ENCODE peak calls at places on chromosomes 2 and 18, in five cellular contexts. Y is cardiac muscle cell, V is brain microvascular endothelial cell, G is mammary epithelial cell, C is fibroblast of lung. J is an unnamed sample.

GRCh38 chr2:157922341-157922740 is 46.2 kb upstream of the ACVR1 start:
- DNase-seq in G (no peak), V (no peak), Y (no peak), C (no peak), J (no peak)

GRCh38 chr2:109510136-109511028 is 103.4 kb downstream of the SEPTIN10 start:
- DNase-seq in V (peak), G (peak), C (peak), Y (peak), J (peak)

GRCh38 chr18:22710628-22711380 is 222.3 kb upstream of the RBBP8 start:
- DNase-seq in Y (peak), V (peak), G (peak), C (peak), J (no peak)

GRCh38 chr2:209771474-209772292 is at the start of gene UNC80:
- DNase-seq in C (peak), G (peak), Y (peak), V (peak), J (peak)

GRCh38 chr2:226902041-226902972 is 66.5 kb downstream of the RHBDD1 start:
- DNase-seq in V (no peak), C (peak), G (no peak), Y (no peak), J (no peak)

GRCh38 chr18:6370886-6371635 is 43.6 kb downstream of the L3MBTL4 start:
- DNase-seq in G (no peak), C (no peak), V (no peak), Y (no peak), J (no peak)

GRCh38 chr2:10170256-10170655 is 47.7 kb downstream of the RRM2 start:
- DNase-seq in V (no peak), Y (no peak), G (peak), C (peak), J (no peak)

GRCh38 chr18:79596451-79597175 is 83.0 kb upstream of the CTDP1 start:
- DNase-seq in V (no peak), G (no peak), Y (no peak), C (no peak), J (no peak)

GRCh38 chr2:26628561-26629345 is 12.4 kb downstream of the CIB4 start:
- DNase-seq in Y (no peak), C (no peak), V (no peak), G (no peak), J (no peak)

GRCh38 chr2:238478216-238478615 is 51.5 kb downstream of the ASB1 start:
- DNase-seq in V (no peak), Y (no peak), C (no peak), G (no peak), J (no peak)

GRCh38 chr2:174635015-174635593 is 37.5 kb upstream of the WIPF1 start:
- DNase-seq in C (no peak), Y (no peak), G (no peak), V (no peak), J (no peak)
- H3K27ac ChIP-seq in C (no peak), Y (peak), G (no peak), V (no peak), J (peak)

GRCh38 chr2:212416126-212416525 is 122.5 kb downstream of the ERBB4 start:
- DNase-seq in V (no peak), G (no peak), Y (no peak), C (no peak), J (peak)

GRCh38 chr2:212409560-212409959 is 129.0 kb downstream of the ERBB4 start:
- DNase-seq in V (no peak), G (peak), Y (no peak), C (no peak), J (no peak)

GRCh38 chr2:212414699-212415309 is 123.8 kb downstream of the ERBB4 start:
- DNase-seq in G (no peak), Y (no peak), V (no peak), C (no peak), J (no peak)
- H3K27ac ChIP-seq in G (no peak), Y (no peak), V (no peak), C (no peak), J (no peak)

GRCh38 chr2:160097329-160097728 is 34.9 kb upstream of the PLA2R1 start:
- DNase-seq in V (no peak), C (no peak), G (peak), Y (no peak), J (no peak)
- H3K27ac ChIP-seq in V (no peak), C (no peak), G (no peak), Y (no peak), J (no peak)

GRCh38 chr2:171762879-171763573 is 75.8 kb downstream of the DYNC1I2 start:
- DNase-seq in Y (no peak), V (peak), C (peak), G (peak), J (no peak)
- H3K27ac ChIP-seq in Y (no peak), V (peak), C (no peak), G (no peak), J (no peak)

GRCh38 chr2:138601438-138602165 is 100.0 kb downstream of the SPOPL start:
- DNase-seq in V (no peak), Y (no peak), C (no peak), G (no peak), J (no peak)
- H3K27ac ChIP-seq in V (no peak), Y (no peak), C (no peak), G (no peak), J (no peak)

DNA sequence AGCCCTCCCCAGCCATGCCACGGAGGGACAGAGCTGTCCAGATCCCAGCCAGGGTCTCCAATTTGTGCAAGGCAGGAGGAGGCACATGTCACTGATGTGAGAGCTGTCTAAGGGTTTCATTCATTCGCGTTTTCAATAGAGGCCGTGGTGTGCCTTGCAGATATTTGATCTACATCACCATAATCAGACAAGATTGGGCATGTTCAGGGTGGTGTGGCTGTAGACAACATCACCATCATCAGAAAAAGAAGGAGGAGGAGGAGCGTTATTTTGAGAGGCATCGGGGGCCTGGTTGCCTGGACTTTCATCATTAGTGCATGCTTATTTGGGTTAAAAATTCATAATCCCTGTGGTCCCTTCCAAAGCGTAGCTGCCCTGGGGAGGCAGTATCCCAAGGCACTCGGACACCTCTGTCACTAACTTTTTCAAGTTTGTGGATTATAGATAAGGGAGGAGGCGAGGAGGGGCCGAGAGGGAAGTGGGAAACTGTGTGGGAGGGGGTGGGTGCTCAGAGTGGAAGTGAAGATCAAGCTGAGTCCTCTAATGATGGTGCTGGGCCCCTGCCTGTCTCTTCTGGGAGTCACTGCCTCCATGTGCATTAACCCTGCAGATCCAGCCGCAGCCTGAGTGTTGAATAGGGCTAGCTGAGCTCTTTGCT is 194.1 kb downstream of the CTIF start:
- DNase-seq in V (no peak), G (peak), C (no peak), Y (no peak), J (no peak)
- H3K27ac ChIP-seq in V (no peak), G (peak), C (no peak), Y (no peak), J (peak)

GRCh38 chr2:3586220-3586619 is 8.7 kb upstream of the COLEC11 start:
- DNase-seq in G (no peak), Y (no peak), V (no peak), C (no peak), J (no peak)
- H3K27ac ChIP-seq in G (no peak), Y (no peak), V (peak), C (peak), J (no peak)

J was measured in caudate nucleus.